ENCODE peak calls at places on chromosomes 11 and 22, in ten cellular contexts. M, U, W, O, B, F, T, I, H and A are unnamed samples.

GRCh38 chr11:70517996-70518907 is 119.9 kb downstream of the CTTN start:
- DNase-seq in O (no peak), I (no peak), F (peak), U (no peak), W (no peak), M (peak), T (no peak), H (peak), B (peak), A (no peak)

GRCh38 chr11:44952082-44952481 is 1.4 kb upstream of the TP53I11 start:
- DNase-seq in F (no peak), I (no peak), H (no peak), O (no peak), U (no peak), M (no peak), B (no peak), W (peak), T (no peak), A (no peak)

GRCh38 chr22:50061141-50061823 is 3.2 kb upstream of the TTLL8 start:
- DNase-seq in U (no peak), H (no peak), W (no peak), I (no peak), F (no peak), T (no peak), B (no peak), O (no peak), M (no peak), A (no peak)

GRCh38 chr11:73752216-73752867 is 8.5 kb downstream of the RAB6A start:
- DNase-seq in O (no peak), F (no peak), T (no peak), W (no peak), B (no peak), M (no peak), I (no peak), H (peak), U (no peak), A (no peak)

GRCh38 chr11:105821366-105821765 is 200.7 kb downstream of the MSANTD4 start:
- DNase-seq in O (no peak), I (no peak), U (no peak), T (no peak), H (no peak), W (no peak), F (no peak), M (no peak), B (no peak), A (peak)

GRCh38 chr11:27571151-27571840 is 64.7 kb upstream of the LIN7C start:
- DNase-seq in B (no peak), T (no peak), U (no peak), O (no peak), F (peak), H (no peak), M (no peak), W (peak), I (no peak), A (no peak)

GRCh38 chr22:27110985-27111451 is 453.6 kb downstream of the MIAT start:
- DNase-seq in B (no peak), H (peak), F (peak), W (no peak), I (no peak), T (no peak), U (no peak), O (no peak), M (peak), A (no peak)

GRCh38 chr22:42343551-42344081 is 73.2 kb upstream of the TCF20 start:
- DNase-seq in F (no peak), U (no peak), O (no peak), H (no peak), M (peak), I (peak), B (no peak), T (no peak), W (peak), A (peak)